ENCODE peak calls at places on chromosomes 7 and 10, in five cellular contexts. J, G, L, H and O are unnamed samples.

GRCh38 chr7:55538538-55538937 is 33.8 kb downstream of the VOPP1 start:
- DNase-seq in G (peak), H (no peak), J (peak), L (no peak), O (peak)

GRCh38 chr7:103447073-103447960 is 1.3 kb upstream of the SLC26A5 start:
- DNase-seq in L (peak), G (peak), J (peak), H (no peak), O (peak)

GRCh38 chr10:48649349-48649944 is 35.2 kb upstream of the WDFY4 start:
- DNase-seq in G (no peak), L (no peak), J (no peak), H (no peak), O (no peak)

GRCh38 chr10:105973912-105974311 is 1190.6 kb downstream of the SORCS1 start:
- DNase-seq in J (no peak), H (no peak), L (no peak), G (no peak), O (no peak)

GRCh38 chr10:101580486-101581399 is 7.3 kb downstream of the POLL start:
- DNase-seq in J (no peak), G (no peak), H (no peak), L (no peak), O (no peak)

GRCh38 chr7:22823142-22823497 is 471 bp upstream of the TOMM7 start:
- DNase-seq in H (no peak), L (no peak), J (no peak), G (no peak), O (no peak)

GRCh38 chr7:51223505-51223904 is 93.1 kb downstream of the COBL start:
- DNase-seq in G (no peak), J (no peak), L (no peak), H (no peak), O (no peak)

GRCh38 chr10:123988694-123989093 is 97.1 kb upstream of the CPXM2 start:
- DNase-seq in L (no peak), H (no peak), G (no peak), J (no peak), O (no peak)

GRCh38 chr7:116316838-116317612 is 106.7 kb downstream of the TES start:
- DNase-seq in J (peak), G (peak), H (peak), L (peak), O (peak)

GRCh38 chr10:89355373-89355772 is 22.5 kb upstream of the IFIT1B start:
- DNase-seq in H (no peak), L (no peak), G (peak), J (no peak), O (peak)

GRCh38 chr7:144835668-144836544 is at the start of gene TPK1:
- DNase-seq in G (peak), L (peak), H (peak), J (peak), O (peak)

GRCh38 chr10:62885656-62886461 is 69.7 kb upstream of the EGR2 start:
- DNase-seq in G (peak), J (no peak), H (no peak), L (peak), O (peak)

GRCh38 chr7:45812946-45813345 is 59.9 kb downstream of the CCDC201 start:
- DNase-seq in L (no peak), J (no peak), G (no peak), H (no peak), O (no peak)

GRCh38 chr7:132548489-132549078 is 27.7 kb downstream of the PLXNA4 start:
- DNase-seq in L (no peak), H (no peak), J (no peak), G (peak), O (peak)

GRCh38 chr7:99429756-99430155 is 8.8 kb downstream of the PTCD1 start:
- DNase-seq in G (no peak), J (no peak), L (no peak), H (no peak), O (no peak)

GRCh38 chr10:104143829-104144228 is 21.9 kb downstream of the SFR1 start:
- DNase-seq in H (no peak), G (no peak), L (no peak), J (no peak), O (no peak)

DNA sequence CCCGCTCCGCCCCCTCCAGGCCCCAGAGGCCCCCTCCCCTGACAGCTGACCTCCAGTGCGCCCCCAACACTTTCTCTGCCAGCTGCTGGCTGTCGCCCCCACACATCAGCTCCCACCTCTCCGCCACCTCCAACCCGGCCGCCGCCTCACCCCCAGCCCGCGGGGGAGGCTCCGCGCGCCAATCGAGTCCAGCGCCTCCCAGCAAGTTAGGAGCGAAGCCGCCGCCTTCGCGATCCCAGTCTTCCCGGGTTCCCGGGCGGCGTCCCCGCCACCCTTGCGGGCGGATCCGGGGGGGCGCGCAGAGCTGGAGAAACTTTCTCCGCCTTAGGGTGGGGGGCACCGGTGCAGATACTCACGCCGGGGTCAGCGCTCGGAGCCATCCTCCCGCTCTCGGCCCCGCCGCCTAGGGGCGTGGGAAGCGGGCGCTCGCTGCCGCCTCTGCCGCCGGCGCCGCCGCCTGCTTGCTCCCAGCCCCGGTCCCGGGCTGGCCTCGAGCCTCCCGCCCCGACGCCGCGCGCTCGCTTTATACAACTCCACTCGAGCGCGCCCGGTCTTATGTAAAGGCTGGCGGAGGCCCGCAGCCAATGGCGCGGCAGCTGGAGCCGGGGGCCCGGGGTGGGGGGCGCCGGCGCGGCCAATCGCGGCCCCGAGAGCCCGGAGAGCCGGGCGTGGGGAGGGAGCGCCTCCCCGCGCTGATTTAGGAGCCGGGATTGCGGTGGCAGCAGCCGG is at the start of gene CRTAC1:
- DNase-seq in L (peak), G (no peak), H (peak), J (no peak), O (no peak)
- H3K4me3 ChIP-seq in L (peak), G (no peak), H (peak), J (no peak), O (peak)

GRCh38 chr10:6008497-6009142 is 31.3 kb upstream of the IL15RA start:
- DNase-seq in G (peak), H (no peak), L (no peak), J (no peak), O (peak)
- H3K4me3 ChIP-seq in G (peak), H (no peak), L (no peak), J (peak), O (no peak)

GRCh38 chr7:4684826-4685225 is 2.7 kb downstream of the FOXK1 start:
- DNase-seq in J (no peak), L (no peak), G (no peak), H (no peak), O (no peak)
- H3K4me3 ChIP-seq in J (peak), L (peak), G (peak), H (peak), O (peak)

GRCh38 chr7:82428186-82428961 is 15.2 kb downstream of the CACNA2D1 start:
- DNase-seq in H (no peak), L (no peak), G (peak), J (peak), O (peak)

GRCh38 chr7:82429408-82429807 is 14.2 kb downstream of the CACNA2D1 start:
- DNase-seq in G (no peak), L (no peak), J (no peak), H (no peak), O (no peak)

GRCh38 chr7:82417898-82418297 is 25.7 kb downstream of the CACNA2D1 start:
- DNase-seq in H (no peak), G (no peak), J (no peak), L (no peak), O (no peak)

GRCh38 chr7:82419200-82419599 is 24.4 kb downstream of the CACNA2D1 start:
- DNase-seq in J (no peak), G (no peak), L (no peak), H (no peak), O (no peak)

GRCh38 chr7:82423446-82423845 is 20.1 kb downstream of the CACNA2D1 start:
- DNase-seq in J (no peak), L (no peak), G (no peak), H (no peak), O (no peak)
- H3K4me3 ChIP-seq in J (no peak), L (no peak), G (no peak), H (no peak), O (no peak)